ENCODE peak calls at places on chromosomes 7 and 10, in seven cellular contexts. V is prostate gland, Z is stomach, W is uterus, B is IMR-90, L is ovary, G is transverse colon. F is an unnamed sample.

GRCh38 chr7:112798199-112799159 is 8.3 kb upstream of the TMEM168 start:
- DNase-seq in V (no peak), Z (no peak), W (no peak), B (no peak), L (no peak), G (no peak), F (no peak)

GRCh38 chr7:3264693-3265339 is 36.2 kb upstream of the SDK1 start:
- DNase-seq in V (no peak), Z (no peak), W (no peak), B (no peak), L (no peak), G (no peak), F (no peak)

GRCh38 chr7:46630031-46630430 is 709.0 kb upstream of the IGFBP3 start:
- DNase-seq in V (no peak), Z (no peak), W (no peak), B (peak), L (no peak), G (no peak), F (no peak)

GRCh38 chr7:93894966-93895650 is 4.6 kb upstream of the TFPI2 start:
- DNase-seq in V (no peak), Z (no peak), W (no peak), B (no peak), L (no peak), G (no peak), F (no peak)

GRCh38 chr10:22702348-22702747 is 12.0 kb downstream of the PIP4K2A start:
- DNase-seq in V (no peak), Z (peak), W (no peak), B (peak), L (no peak), G (no peak), F (no peak)

GRCh38 chr7:141550694-141551079 is 523 bp upstream of the AGK start:
- DNase-seq in V (no peak), Z (no peak), W (peak), B (no peak), L (no peak), G (no peak), F (no peak)

GRCh38 chr10:121596668-121597503 is 1.4 kb downstream of the FGFR2 start:
- DNase-seq in V (peak), Z (peak), W (peak), B (no peak), L (peak), G (peak), F (peak)

GRCh38 chr10:15469066-15469465 is 98.0 kb upstream of the FAM171A1 start:
- DNase-seq in V (no peak), Z (no peak), W (no peak), B (no peak), L (no peak), G (no peak), F (no peak)

GRCh38 chr7:147022056-147022455 is 905.5 kb downstream of the CNTNAP2 start:
- DNase-seq in V (no peak), Z (no peak), W (no peak), B (no peak), L (no peak), G (no peak), F (no peak)

GRCh38 chr10:99266383-99266782 is 30.7 kb upstream of the HPSE2 start:
- DNase-seq in V (peak), Z (no peak), W (no peak), B (no peak), L (no peak), G (no peak), F (no peak)

GRCh38 chr7:17680943-17681351 is 259.3 kb downstream of the SNX13 start:
- DNase-seq in V (no peak), Z (no peak), W (no peak), B (peak), L (no peak), G (no peak), F (no peak)

GRCh38 chr10:68992721-68993440 is 4.3 kb downstream of the KIFBP start:
- DNase-seq in V (peak), Z (peak), W (no peak), B (peak), L (peak), G (peak), F (no peak)

GRCh38 chr10:15320522-15321203 is 50.4 kb downstream of the FAM171A1 start:
- DNase-seq in V (no peak), Z (no peak), W (no peak), B (no peak), L (no peak), G (no peak), F (no peak)

GRCh38 chr7:122887198-122887597 is 938 bp upstream of the CADPS2 start:
- DNase-seq in V (peak), Z (peak), W (peak), B (peak), L (peak), G (peak), F (peak)

GRCh38 chr7:140005754-140006503 is 56.8 kb downstream of the PARP12 start:
- DNase-seq in V (no peak), Z (no peak), W (no peak), B (no peak), L (no peak), G (no peak), F (peak)
- TF ChIP-seq CTCF in V (no peak), Z (no peak), W (no peak), B (peak), L (no peak), G (no peak), F (peak)

DNA sequence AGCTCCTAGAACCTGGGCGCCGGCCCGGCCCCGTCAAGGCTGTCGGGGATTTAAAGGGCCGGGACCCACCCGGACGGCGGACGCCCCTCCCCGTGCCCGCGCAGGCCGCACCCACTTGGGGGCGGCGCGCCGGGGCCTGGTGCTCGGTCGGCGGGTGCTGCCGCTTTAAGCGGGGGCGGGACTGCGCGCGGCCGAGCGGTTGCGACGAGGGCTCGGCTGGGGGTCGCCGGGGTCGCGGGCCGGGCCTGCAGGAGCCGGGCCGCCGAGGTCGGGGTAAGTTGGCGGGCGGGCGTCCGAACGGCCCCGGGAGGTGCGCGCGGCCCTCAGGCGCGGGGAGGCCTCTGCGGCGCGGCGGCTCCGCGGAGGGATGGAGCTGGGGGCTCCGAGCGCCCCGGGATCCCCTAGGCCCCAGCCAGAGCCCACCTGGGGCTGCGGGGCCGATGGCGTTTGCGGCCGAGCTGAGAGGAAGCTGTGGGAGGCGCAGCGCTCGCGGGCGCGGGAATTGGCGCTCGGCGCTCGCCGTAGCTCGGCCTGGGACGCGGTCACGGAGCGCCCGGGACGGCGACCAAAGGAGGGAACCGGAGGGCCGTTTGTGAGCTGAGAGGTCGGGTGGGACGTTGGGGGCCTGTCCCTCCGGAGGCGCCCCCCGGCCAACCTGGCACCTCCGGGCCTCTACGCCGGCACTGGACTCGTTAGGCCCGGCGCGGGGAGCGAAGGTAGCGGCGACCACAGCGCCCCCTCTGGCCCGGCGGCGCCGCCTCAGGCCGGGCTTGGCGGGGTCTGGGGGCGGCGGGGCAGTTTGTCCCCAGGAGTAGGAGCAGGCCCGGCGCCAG is at the start of gene TRRAP:
- DNase-seq in V (peak), Z (peak), W (peak), B (peak), L (peak), G (peak), F (peak)
- TF ChIP-seq POLR2A in V (peak), Z (no peak), W (peak), B (peak), L (peak), G (peak), F (peak)

DNA sequence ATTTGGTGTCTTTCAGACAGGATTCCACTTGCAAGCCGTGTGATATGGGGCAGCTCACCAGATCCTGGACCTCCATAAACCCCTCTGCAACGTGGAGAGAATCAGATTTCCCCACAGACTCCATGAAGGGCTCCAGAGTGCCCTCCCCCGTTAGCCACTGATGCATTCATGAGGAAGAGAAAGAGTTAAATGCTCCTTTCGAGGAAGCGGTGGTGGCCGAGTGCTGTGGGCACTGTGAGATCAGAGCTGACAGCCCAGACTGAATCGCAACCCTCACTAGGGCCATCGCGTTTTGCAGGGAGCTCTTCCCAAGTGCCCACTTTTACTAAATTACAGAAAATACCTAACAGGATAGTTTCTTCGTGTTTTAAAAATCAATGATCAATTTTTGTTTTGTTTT is 226.3 kb upstream of the ZNF32 start:
- DNase-seq in V (no peak), Z (no peak), W (no peak), B (no peak), L (peak), G (no peak), F (no peak)
- H3K4me3 ChIP-seq in V (no peak), Z (no peak), W (no peak), B (no peak), L (no peak), G (no peak), F (no peak)

GRCh38 chr7:37079420-37079819 is 355.1 kb upstream of the AOAH start:
- DNase-seq in V (no peak), Z (no peak), W (no peak), B (no peak), L (no peak), G (no peak), F (no peak)
- TF ChIP-seq CTCF in V (no peak), Z (no peak), W (no peak), B (no peak), L (no peak), G (no peak), F (no peak)

GRCh38 chr7:99459087-99459486 is 6.9 kb downstream of the ATP5MF start:
- DNase-seq in V (no peak), Z (no peak), W (no peak), B (no peak), L (no peak), G (no peak), F (no peak)
- TF ChIP-seq POLR2A in V (no peak), Z (no peak), W (no peak), B (no peak), L (no peak), G (no peak), F (no peak)

GRCh38 chr7:99121496-99122021 is 22.3 kb downstream of the SMURF1 start:
- DNase-seq in V (no peak), Z (no peak), W (no peak), B (peak), L (peak), G (no peak), F (no peak)
- H3K4me3 ChIP-seq in V (no peak), Z (no peak), W (no peak), B (no peak), L (no peak), G (no peak), F (no peak)

DNA sequence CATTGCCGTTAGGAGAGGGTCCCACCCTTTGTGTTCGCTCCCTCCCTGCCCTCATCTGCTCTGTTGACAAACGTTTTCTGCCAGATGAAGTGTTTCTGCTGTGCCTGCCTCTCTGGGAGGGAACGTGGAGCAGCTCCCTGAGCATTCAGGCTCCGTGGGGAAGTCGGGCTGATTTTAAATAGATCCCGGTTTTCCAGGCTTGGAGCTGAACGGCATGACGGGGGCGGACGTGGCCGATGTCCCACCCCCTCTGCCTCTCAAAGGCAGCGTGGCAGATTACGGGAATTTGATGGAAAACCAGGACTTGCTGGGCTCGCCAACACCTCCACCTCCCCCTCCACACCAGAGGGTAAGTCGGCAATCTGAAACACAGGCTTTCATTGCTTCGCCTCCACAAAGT is 101.9 kb upstream of the NPS start:
- DNase-seq in V (no peak), Z (no peak), W (no peak), B (no peak), L (no peak), G (no peak), F (no peak)
- TF ChIP-seq CTCF in V (no peak), Z (no peak), W (no peak), B (no peak), L (no peak), G (no peak), F (no peak)

DNA sequence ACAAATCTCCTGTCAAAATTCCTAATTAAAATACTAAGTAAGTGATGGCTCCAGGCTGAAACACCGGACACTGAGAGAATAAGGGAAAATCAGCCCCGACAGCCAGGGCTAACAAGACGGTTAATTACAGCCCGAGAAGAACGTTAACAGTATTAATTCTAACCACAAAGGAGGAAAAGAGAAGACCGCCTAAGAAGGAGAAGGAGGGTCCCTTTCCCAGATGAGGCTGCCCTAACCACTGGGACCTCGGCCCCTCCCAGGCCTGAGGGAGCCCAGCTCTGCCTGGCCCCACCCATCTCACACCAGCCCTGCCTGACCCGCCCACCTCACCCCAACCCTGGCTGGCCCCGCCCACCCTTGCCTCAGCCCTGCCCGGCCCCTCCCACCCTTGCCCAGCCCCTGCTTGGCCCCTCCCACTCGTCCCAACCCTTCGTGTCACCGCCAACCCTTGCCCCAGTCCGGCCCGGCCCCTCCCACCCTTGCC is 51.3 kb downstream of the PWWP2B start:
- DNase-seq in V (no peak), Z (peak), W (peak), B (no peak), L (no peak), G (peak), F (peak)
- TF ChIP-seq POLR2A in V (peak), Z (no peak), W (peak), B (no peak), L (no peak), G (peak), F (peak)

F was measured in right lobe of liver.